ENCODE peak calls at places on chromosome 1, in seven cellular contexts. One of them, this sample, is unnamed.

GRCh38 chr1:147504801-147505303 is 36.4 kb upstream of the BCL9 start:
- DNase-seq in foreskin fibroblast: peak
- DNase-seq in HFF-Myc: no peak
- DNase-seq in OCI-LY7: no peak
- DNase-seq in K562: peak
- DNase-seq in fibroblast of lung: peak
- DNase-seq in lung: no peak
- DNase-seq in this sample: no peak

GRCh38 chr1:96387785-96388184 is 333.8 kb upstream of the PTBP2 start:
- DNase-seq in foreskin fibroblast: peak
- DNase-seq in K562: no peak
- DNase-seq in HFF-Myc: no peak
- DNase-seq in lung: no peak
- DNase-seq in OCI-LY7: no peak
- DNase-seq in fibroblast of lung: no peak
- DNase-seq in this sample: no peak

GRCh38 chr1:212608956-212609700 is 567 bp downstream of the ATF3 start:
- DNase-seq in foreskin fibroblast: peak
- DNase-seq in K562: peak
- DNase-seq in lung: peak
- DNase-seq in OCI-LY7: peak
- DNase-seq in HFF-Myc: no peak
- DNase-seq in fibroblast of lung: peak
- DNase-seq in this sample: peak

GRCh38 chr1:117033149-117033548 is 27.0 kb upstream of the TTF2 start:
- DNase-seq in fibroblast of lung: no peak
- DNase-seq in OCI-LY7: no peak
- DNase-seq in lung: no peak
- DNase-seq in foreskin fibroblast: no peak
- DNase-seq in HFF-Myc: no peak
- DNase-seq in K562: no peak
- DNase-seq in this sample: no peak

GRCh38 chr1:175042650-175043049 is 19.4 kb upstream of the MRPS14 start:
- DNase-seq in K562: no peak
- DNase-seq in lung: no peak
- DNase-seq in OCI-LY7: no peak
- DNase-seq in fibroblast of lung: no peak
- DNase-seq in foreskin fibroblast: no peak
- DNase-seq in HFF-Myc: no peak
- DNase-seq in this sample: no peak

GRCh38 chr1:58596631-58597052 is 19.6 kb upstream of the TACSTD2 start:
- DNase-seq in K562: peak
- DNase-seq in HFF-Myc: no peak
- DNase-seq in lung: no peak
- DNase-seq in fibroblast of lung: no peak
- DNase-seq in foreskin fibroblast: peak
- DNase-seq in OCI-LY7: no peak
- DNase-seq in this sample: no peak

GRCh38 chr1:107739183-107739582 is 225.8 kb downstream of the VAV3 start:
- DNase-seq in K562: no peak
- DNase-seq in OCI-LY7: peak
- DNase-seq in HFF-Myc: no peak
- DNase-seq in fibroblast of lung: no peak
- DNase-seq in lung: no peak
- DNase-seq in foreskin fibroblast: no peak
- DNase-seq in this sample: no peak

GRCh38 chr1:222794656-222795474 is 20.0 kb upstream of the DISP1 start:
- DNase-seq in lung: no peak
- DNase-seq in OCI-LY7: no peak
- DNase-seq in HFF-Myc: no peak
- DNase-seq in foreskin fibroblast: peak
- DNase-seq in fibroblast of lung: no peak
- DNase-seq in K562: no peak
- DNase-seq in this sample: no peak

GRCh38 chr1:153100241-153100640 is 5.9 kb upstream of the SPRR2E start:
- DNase-seq in K562: no peak
- DNase-seq in foreskin fibroblast: no peak
- DNase-seq in fibroblast of lung: no peak
- DNase-seq in OCI-LY7: no peak
- DNase-seq in HFF-Myc: no peak
- DNase-seq in lung: no peak
- DNase-seq in this sample: no peak

GRCh38 chr1:169584483-169585144 is 1.7 kb downstream of the F5 start:
- DNase-seq in HFF-Myc: no peak
- DNase-seq in foreskin fibroblast: no peak
- DNase-seq in lung: no peak
- DNase-seq in K562: no peak
- DNase-seq in fibroblast of lung: no peak
- DNase-seq in OCI-LY7: no peak
- DNase-seq in this sample: no peak

GRCh38 chr1:16242556-16243407 is 5.8 kb upstream of the CPLANE2 start:
- DNase-seq in HFF-Myc: no peak
- DNase-seq in K562: peak
- DNase-seq in foreskin fibroblast: no peak
- DNase-seq in fibroblast of lung: no peak
- DNase-seq in OCI-LY7: no peak
- DNase-seq in lung: no peak
- DNase-seq in this sample: no peak

GRCh38 chr1:229342305-229342901 is 444 bp downstream of the CCSAP start:
- DNase-seq in HFF-Myc: no peak
- DNase-seq in foreskin fibroblast: peak
- DNase-seq in lung: peak
- DNase-seq in OCI-LY7: peak
- DNase-seq in fibroblast of lung: peak
- DNase-seq in K562: peak
- DNase-seq in this sample: peak

GRCh38 chr1:67563684-67564083 is 121.3 kb upstream of the GADD45A start:
- DNase-seq in HFF-Myc: no peak
- DNase-seq in lung: no peak
- DNase-seq in OCI-LY7: no peak
- DNase-seq in foreskin fibroblast: no peak
- DNase-seq in fibroblast of lung: no peak
- DNase-seq in K562: no peak
- DNase-seq in this sample: no peak

GRCh38 chr1:228279722-228280105 is 71.9 kb downstream of the OBSCN start:
- DNase-seq in fibroblast of lung: no peak
- DNase-seq in HFF-Myc: no peak
- DNase-seq in K562: no peak
- DNase-seq in foreskin fibroblast: no peak
- DNase-seq in OCI-LY7: no peak
- DNase-seq in lung: no peak
- DNase-seq in this sample: no peak

GRCh38 chr1:30668026-30668425 is 55.4 kb downstream of the MATN1 start:
- DNase-seq in HFF-Myc: no peak
- DNase-seq in foreskin fibroblast: peak
- DNase-seq in lung: no peak
- DNase-seq in fibroblast of lung: no peak
- DNase-seq in OCI-LY7: peak
- DNase-seq in K562: peak
- DNase-seq in this sample: no peak

GRCh38 chr1:19086176-19086875 is 123.7 kb downstream of the UBR4 start:
- DNase-seq in fibroblast of lung: no peak
- DNase-seq in foreskin fibroblast: no peak
- DNase-seq in HFF-Myc: no peak
- DNase-seq in lung: peak
- DNase-seq in K562: no peak
- DNase-seq in OCI-LY7: no peak
- DNase-seq in this sample: no peak

GRCh38 chr1:10495942-10496341 is 21.2 kb downstream of the PEX14 start:
- DNase-seq in foreskin fibroblast: no peak
- DNase-seq in K562: no peak
- DNase-seq in fibroblast of lung: no peak
- DNase-seq in lung: no peak
- DNase-seq in OCI-LY7: no peak
- DNase-seq in HFF-Myc: no peak
- DNase-seq in this sample: no peak

GRCh38 chr1:198553017-198553416 is 12.5 kb upstream of the ATP6V1G3 start:
- DNase-seq in fibroblast of lung: no peak
- DNase-seq in K562: no peak
- DNase-seq in lung: no peak
- DNase-seq in HFF-Myc: no peak
- DNase-seq in foreskin fibroblast: no peak
- DNase-seq in OCI-LY7: no peak
- DNase-seq in this sample: no peak
- TF ChIP-seq CTCF in fibroblast of lung: no peak
- TF ChIP-seq CTCF in K562: no peak
- TF ChIP-seq CTCF in lung: no peak
- TF ChIP-seq CTCF in HFF-Myc: no peak
- TF ChIP-seq CTCF in foreskin fibroblast: no peak
- TF ChIP-seq CTCF in OCI-LY7: peak
- TF ChIP-seq CTCF in this sample: no peak

DNA sequence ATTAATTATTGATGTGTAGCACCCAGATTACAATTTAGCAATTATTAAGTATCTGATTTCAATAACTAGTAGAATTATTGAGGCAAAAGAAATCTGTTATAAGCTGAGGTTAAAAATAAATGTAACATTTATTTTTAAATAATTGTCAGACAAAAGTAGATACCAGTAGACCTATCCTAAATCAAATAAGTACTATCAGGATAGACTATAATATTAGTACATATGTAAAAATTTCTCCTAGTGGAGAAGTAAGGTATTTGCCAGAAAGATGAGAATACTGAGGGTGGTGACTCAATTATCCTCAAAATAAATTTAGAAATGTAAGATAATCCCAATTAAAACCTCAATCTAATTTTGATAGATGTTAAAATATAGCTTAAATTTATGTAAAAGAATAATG is 377.8 kb upstream of the CHRM3 start:
- DNase-seq in lung: no peak
- DNase-seq in OCI-LY7: no peak
- DNase-seq in foreskin fibroblast: no peak
- DNase-seq in fibroblast of lung: no peak
- DNase-seq in K562: no peak
- DNase-seq in HFF-Myc: no peak
- DNase-seq in this sample: no peak
- TF ChIP-seq CTCF in lung: no peak
- TF ChIP-seq CTCF in OCI-LY7: no peak
- TF ChIP-seq CTCF in foreskin fibroblast: no peak
- TF ChIP-seq CTCF in fibroblast of lung: no peak
- TF ChIP-seq CTCF in K562: no peak
- TF ChIP-seq CTCF in HFF-Myc: no peak
- TF ChIP-seq CTCF in this sample: no peak

DNA sequence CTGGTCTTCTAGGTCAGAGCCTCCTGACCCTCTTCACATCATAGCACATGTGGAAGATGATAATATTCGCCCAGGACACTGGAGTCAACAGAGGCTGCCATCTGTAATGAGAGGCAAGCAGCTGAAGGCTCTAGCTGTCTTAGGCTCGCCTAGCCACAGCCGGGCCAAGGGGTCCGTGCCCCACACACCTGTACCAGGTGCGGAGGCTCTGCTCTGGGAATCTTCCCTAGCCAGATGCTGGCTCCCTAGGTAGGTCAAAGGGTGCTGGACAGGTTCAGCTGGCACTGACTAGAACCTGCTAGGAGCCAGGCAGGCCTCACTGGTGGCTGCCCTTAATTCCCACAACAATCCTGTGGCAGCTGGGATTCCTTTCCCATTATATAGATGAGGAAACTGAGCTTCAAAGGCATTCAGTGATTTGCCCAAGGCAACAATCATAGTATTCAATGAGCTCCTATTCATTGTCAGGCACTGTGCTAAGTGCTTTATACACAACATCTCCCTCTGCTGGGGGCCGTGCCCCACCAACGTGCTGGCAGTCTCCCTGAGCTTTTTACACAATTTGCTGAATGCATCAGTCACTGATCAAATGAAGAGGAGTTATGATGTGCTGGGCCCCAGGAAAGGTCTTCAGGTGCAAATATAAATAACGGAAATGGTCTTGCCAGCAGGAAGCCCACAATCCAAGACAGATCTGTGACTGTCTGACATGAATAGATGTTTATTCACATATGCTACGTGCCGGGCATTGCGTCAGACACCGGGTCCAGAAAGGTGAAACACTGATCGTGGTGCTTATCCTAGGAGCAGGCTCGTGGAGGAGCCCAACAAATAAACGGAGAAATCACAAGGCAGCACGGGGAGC is 58.0 kb downstream of the DDX20 start:
- DNase-seq in lung: no peak
- DNase-seq in foreskin fibroblast: no peak
- DNase-seq in K562: peak
- DNase-seq in OCI-LY7: peak
- DNase-seq in HFF-Myc: no peak
- DNase-seq in fibroblast of lung: no peak
- DNase-seq in this sample: no peak
- TF ChIP-seq CTCF in lung: no peak
- TF ChIP-seq CTCF in foreskin fibroblast: no peak
- TF ChIP-seq CTCF in K562: peak
- TF ChIP-seq CTCF in OCI-LY7: peak
- TF ChIP-seq CTCF in HFF-Myc: no peak
- TF ChIP-seq CTCF in fibroblast of lung: no peak
- TF ChIP-seq CTCF in this sample: no peak

DNA sequence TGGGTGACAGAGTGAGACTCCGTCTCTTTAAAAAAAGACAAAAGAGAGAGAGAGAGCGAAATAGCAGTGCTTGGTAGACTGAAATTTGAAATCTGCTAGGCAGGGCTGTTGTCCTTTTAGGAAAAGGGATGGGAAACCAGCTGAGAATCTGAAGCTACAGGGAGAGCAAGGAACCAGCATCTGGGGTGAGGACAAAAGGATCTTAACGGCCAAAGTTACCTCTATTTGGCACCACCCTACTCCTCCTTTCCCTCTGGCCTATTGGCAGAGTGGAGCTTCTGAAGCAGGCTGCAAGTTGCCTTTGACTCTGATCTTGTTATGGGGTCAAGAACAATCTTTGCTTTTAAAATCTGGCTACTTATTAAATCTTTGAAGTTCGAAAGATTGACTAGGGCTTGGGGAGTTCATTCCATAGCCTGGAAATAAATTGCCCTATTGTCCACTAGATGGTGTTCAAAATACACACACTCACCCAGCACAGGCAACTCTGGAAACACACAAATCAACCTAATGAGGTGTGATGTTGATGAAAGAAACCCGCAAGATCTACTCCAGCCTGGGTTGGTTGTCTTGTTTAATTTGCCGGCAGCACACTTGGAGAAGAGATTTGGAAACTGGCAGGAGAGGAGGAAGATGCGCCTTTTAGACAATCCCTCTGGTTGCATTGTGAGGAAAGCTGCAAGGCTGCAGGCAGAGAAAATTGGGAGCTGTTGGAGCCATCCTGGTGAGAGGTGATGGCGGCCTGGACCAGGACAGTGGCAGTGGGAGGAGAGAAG is 16.5 kb upstream of the PARP1 start:
- DNase-seq in OCI-LY7: peak
- DNase-seq in HFF-Myc: no peak
- DNase-seq in lung: no peak
- DNase-seq in fibroblast of lung: peak
- DNase-seq in foreskin fibroblast: peak
- DNase-seq in K562: peak
- DNase-seq in this sample: peak
- TF ChIP-seq CTCF in OCI-LY7: peak
- TF ChIP-seq CTCF in HFF-Myc: peak
- TF ChIP-seq CTCF in lung: peak
- TF ChIP-seq CTCF in fibroblast of lung: peak
- TF ChIP-seq CTCF in foreskin fibroblast: peak
- TF ChIP-seq CTCF in K562: peak
- TF ChIP-seq CTCF in this sample: peak